ENCODE peak calls at places on chromosomes 2 and 18, in eight cellular contexts. H is heart left ventricle, I is RWPE1, T is dorsolateral prefrontal cortex, X is HFFc6, J is GM23338, Y is adrenal gland, G is prostate gland. D is an unnamed sample.

GRCh38 chr2:40321822-40322221 is 130.1 kb downstream of the SLC8A1 start:
- DNase-seq in J (no peak), T (no peak), G (no peak), Y (no peak), X (no peak), H (no peak), I (no peak), D (no peak)

GRCh38 chr18:5463390-5463789 is 80.4 kb downstream of the EPB41L3 start:
- DNase-seq in T (no peak), X (peak), I (no peak), G (no peak), Y (peak), H (peak), J (no peak), D (peak)

GRCh38 chr2:85435220-85435958 is 16.9 kb downstream of the SH2D6 start:
- DNase-seq in T (no peak), G (no peak), X (no peak), I (no peak), J (no peak), H (no peak), Y (no peak), D (no peak)

GRCh38 chr2:68805025-68805424 is 66.2 kb downstream of the BMP10 start:
- DNase-seq in J (no peak), G (no peak), T (no peak), Y (peak), H (no peak), I (no peak), X (no peak), D (no peak)

GRCh38 chr2:118371500-118371899 is 283.2 kb downstream of the INSIG2 start:
- DNase-seq in J (peak), H (no peak), T (no peak), X (peak), I (peak), G (no peak), Y (no peak), D (no peak)

GRCh38 chr2:199602896-199603482 is 145.2 kb upstream of the SATB2 start:
- DNase-seq in H (no peak), J (no peak), I (no peak), Y (no peak), G (no peak), X (no peak), T (no peak), D (no peak)

GRCh38 chr2:74107071-74107470 is 40.6 kb downstream of the BOLA3 start:
- DNase-seq in G (no peak), T (no peak), Y (no peak), H (no peak), X (no peak), I (no peak), J (peak), D (no peak)

GRCh38 chr2:168913171-168913484 is 12.0 kb downstream of the G6PC2 start:
- DNase-seq in T (no peak), G (no peak), Y (no peak), J (no peak), X (no peak), H (no peak), I (no peak), D (no peak)

GRCh38 chr18:43392168-43392567 is 114.9 kb upstream of the SYT4 start:
- DNase-seq in X (no peak), Y (no peak), G (peak), H (no peak), T (no peak), J (no peak), I (no peak), D (no peak)

GRCh38 chr18:5104246-5104645 is 92.8 kb downstream of the AKAIN1 start:
- DNase-seq in I (no peak), X (no peak), G (no peak), J (peak), H (no peak), T (no peak), Y (no peak), D (no peak)

GRCh38 chr2:191376981-191377629 is 131.9 kb downstream of the MYO1B start:
- DNase-seq in T (no peak), H (peak), X (peak), I (peak), J (peak), Y (peak), G (peak), D (peak)

GRCh38 chr2:194333091-194333490 is 1323.9 kb upstream of the SLC39A10 start:
- DNase-seq in T (no peak), X (no peak), H (no peak), I (no peak), J (no peak), Y (no peak), G (no peak), D (no peak)

GRCh38 chr18:68215931-68216330 is 499.0 kb downstream of the TMX3 start:
- DNase-seq in G (no peak), I (peak), H (no peak), X (peak), Y (no peak), T (no peak), J (no peak), D (no peak)

GRCh38 chr2:106900130-106900529 is 14.2 kb upstream of the ST6GAL2 start:
- DNase-seq in X (no peak), G (no peak), J (no peak), Y (no peak), I (no peak), H (no peak), T (no peak), D (no peak)

GRCh38 chr18:69469444-69469919 is 68.8 kb downstream of the DOK6 start:
- DNase-seq in I (no peak), J (peak), G (no peak), H (no peak), X (no peak), T (no peak), Y (no peak), D (no peak)

GRCh38 chr2:7900593-7900992 is 781.3 kb upstream of the ID2 start:
- DNase-seq in H (no peak), Y (no peak), X (no peak), T (no peak), I (no peak), J (no peak), G (no peak), D (no peak)

GRCh38 chr2:219628235-219628985 is 980 bp downstream of the SLC4A3 start:
- DNase-seq in H (no peak), J (no peak), I (no peak), X (no peak), G (no peak), Y (no peak), T (no peak), D (no peak)

GRCh38 chr2:20698916-20699613 is 32.1 kb downstream of the GDF7 start:
- DNase-seq in J (no peak), T (no peak), H (no peak), I (no peak), Y (no peak), X (no peak), G (no peak), D (no peak)

GRCh38 chr2:126642031-126642430 is 13.9 kb upstream of the GYPC start:
- DNase-seq in Y (no peak), X (no peak), H (no peak), J (no peak), I (no peak), T (no peak), G (no peak), D (no peak)

GRCh38 chr18:57532987-57533386 is 53.5 kb downstream of the FECH start:
- DNase-seq in T (no peak), I (no peak), H (no peak), Y (peak), X (no peak), J (no peak), G (no peak), D (no peak)

GRCh38 chr2:105052773-105053172 is 14.9 kb downstream of the MRPS9 start:
- DNase-seq in X (no peak), Y (peak), J (no peak), G (no peak), I (no peak), T (peak), H (peak), D (no peak)

GRCh38 chr2:18922276-18922675 is 332.9 kb upstream of the NT5C1B start:
- DNase-seq in H (no peak), Y (no peak), X (peak), T (no peak), I (no peak), J (no peak), G (no peak), D (no peak)

GRCh38 chr2:228786932-228787331 is 484.2 kb downstream of the PID1 start:
- DNase-seq in I (no peak), Y (no peak), T (no peak), J (no peak), X (no peak), H (no peak), G (no peak), D (no peak)

GRCh38 chr2:126399001-126399400 is 257.0 kb upstream of the GYPC start:
- DNase-seq in X (no peak), H (no peak), I (no peak), Y (no peak), J (peak), T (no peak), G (no peak), D (no peak)

GRCh38 chr2:43478423-43479086 is 117.3 kb downstream of the THADA start:
- DNase-seq in X (peak), J (no peak), G (peak), I (peak), Y (no peak), T (no peak), H (no peak), D (no peak)

GRCh38 chr2:71347517-71347916 is 15.9 kb downstream of the ZNF638 start:
- DNase-seq in T (no peak), J (peak), G (no peak), H (no peak), Y (no peak), X (no peak), I (no peak), D (no peak)

GRCh38 chr18:11398625-11399024 is 210.8 kb upstream of the SLC35G4 start:
- DNase-seq in X (no peak), J (peak), T (no peak), I (peak), H (no peak), G (no peak), Y (no peak), D (no peak)
- TF ChIP-seq CTCF in X (peak), J (peak), T (peak), I (peak), H (no peak), G (no peak), Y (no peak), D (no peak)

DNA sequence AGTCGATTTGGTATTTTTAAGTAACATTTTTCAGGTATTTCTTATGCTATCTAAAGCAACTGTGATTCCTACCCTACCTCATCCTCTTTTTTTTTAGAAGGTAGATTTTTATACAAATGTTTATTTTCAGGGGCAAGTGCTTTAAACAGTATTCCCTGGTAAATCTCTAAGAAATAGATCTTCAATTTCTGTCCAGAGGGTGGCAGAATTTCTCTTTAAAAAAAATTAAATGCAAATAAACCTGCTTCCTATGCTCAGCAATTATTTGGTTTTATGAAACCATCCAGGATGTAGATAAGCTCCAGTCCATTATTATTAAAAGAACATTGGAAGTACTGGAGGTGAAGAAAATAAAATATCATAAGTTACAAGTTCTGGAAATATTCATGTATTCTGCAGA is 191.9 kb downstream of the MYO3B start:
- DNase-seq in H (no peak), G (no peak), X (peak), Y (no peak), I (peak), T (no peak), J (peak), D (no peak)
- TF ChIP-seq CTCF in H (peak), G (no peak), X (peak), Y (peak), I (peak), T (peak), J (peak), D (no peak)

GRCh38 chr18:7021994-7022840 is 95.4 kb downstream of the LAMA1 start:
- DNase-seq in I (peak), H (no peak), T (peak), J (no peak), X (peak), Y (peak), G (peak), D (no peak)

GRCh38 chr18:7017013-7017412 is 100.6 kb downstream of the LAMA1 start:
- DNase-seq in J (no peak), X (no peak), I (no peak), G (no peak), T (no peak), H (no peak), Y (no peak), D (no peak)

GRCh38 chr18:7025194-7025593 is 92.4 kb downstream of the LAMA1 start:
- DNase-seq in J (no peak), G (no peak), Y (no peak), X (no peak), H (no peak), T (no peak), I (no peak), D (no peak)

GRCh38 chr18:7023581-7023980 is 94.0 kb downstream of the LAMA1 start:
- DNase-seq in X (no peak), T (no peak), J (no peak), Y (no peak), G (no peak), I (no peak), H (no peak), D (no peak)

GRCh38 chr18:7020995-7021777 is 96.4 kb downstream of the LAMA1 start:
- DNase-seq in G (no peak), Y (no peak), X (no peak), T (no peak), I (no peak), H (no peak), J (peak), D (no peak)
- TF ChIP-seq CTCF in G (no peak), Y (no peak), X (no peak), T (no peak), I (no peak), H (no peak), J (peak), D (no peak)

DNA sequence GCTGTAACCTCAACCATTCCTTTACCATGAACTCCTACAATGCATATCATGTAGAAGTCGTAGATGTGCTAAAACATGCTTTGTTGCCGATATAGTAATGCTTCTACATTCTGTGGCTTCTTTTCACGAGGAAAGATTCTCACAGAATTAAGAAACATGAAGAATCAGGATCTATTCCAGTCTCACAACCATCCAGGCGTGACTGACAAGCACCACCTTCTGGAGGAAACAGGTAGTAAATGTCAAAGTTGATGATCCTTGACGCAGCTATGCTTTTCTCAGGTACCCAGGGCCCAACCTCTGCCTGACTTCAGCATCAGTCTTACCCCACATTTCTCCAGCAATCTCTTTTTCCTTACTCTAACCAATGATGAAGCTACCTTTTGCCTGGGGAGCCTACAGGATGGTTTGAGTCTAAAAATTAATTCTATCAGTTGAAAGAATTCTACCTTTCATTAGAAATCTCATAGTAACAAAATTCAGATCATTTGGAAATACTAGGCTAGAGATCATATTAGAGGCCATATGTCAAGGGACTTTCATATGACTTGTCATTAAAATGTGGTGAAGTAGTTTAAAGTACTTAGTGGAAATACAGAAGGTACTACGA is 123.3 kb upstream of the RND3 start:
- DNase-seq in G (no peak), X (peak), J (peak), H (no peak), Y (peak), T (no peak), I (peak), D (no peak)
- TF ChIP-seq CTCF in G (peak), X (peak), J (peak), H (no peak), Y (peak), T (no peak), I (peak), D (no peak)

DNA sequence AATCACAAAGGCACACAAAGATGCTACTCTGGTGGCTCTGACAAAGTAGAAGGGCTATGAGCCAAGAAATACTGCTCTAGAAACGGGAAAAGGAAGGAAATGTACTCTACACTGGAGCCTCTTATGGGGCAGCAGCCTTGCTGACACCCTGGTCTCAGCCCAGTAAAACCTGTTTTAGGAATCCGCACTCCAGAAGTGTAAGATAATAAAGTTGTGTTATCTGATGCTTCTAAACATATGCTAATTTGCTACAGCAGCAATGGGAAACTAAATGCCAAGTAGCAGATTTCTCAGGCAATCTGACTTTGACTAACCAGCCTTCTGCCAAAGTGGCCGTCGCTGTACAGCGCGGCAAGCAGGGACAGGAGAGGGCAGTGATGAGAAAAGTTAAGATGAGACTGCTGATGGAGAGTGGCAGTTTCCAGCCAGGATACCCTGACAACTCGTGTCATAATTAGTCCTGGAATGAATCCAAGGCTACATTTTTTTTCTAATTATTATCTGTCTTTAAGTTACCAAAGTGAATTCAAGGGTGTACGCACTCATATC is 99.0 kb downstream of the NETO1 start:
- DNase-seq in X (no peak), J (peak), H (no peak), G (no peak), I (no peak), Y (no peak), T (no peak), D (no peak)
- TF ChIP-seq CTCF in X (no peak), J (no peak), H (no peak), G (no peak), I (no peak), Y (no peak), T (no peak), D (no peak)

GRCh38 chr2:231297108-231297908 is 98.2 kb upstream of the B3GNT7 start:
- DNase-seq in J (peak), H (peak), I (peak), T (peak), G (peak), X (peak), Y (peak), D (no peak)
- TF ChIP-seq CTCF in J (peak), H (peak), I (peak), T (peak), G (no peak), X (peak), Y (peak), D (no peak)

GRCh38 chr2:165558832-165559231 is 89.3 kb downstream of the CSRNP3 start:
- DNase-seq in J (no peak), H (no peak), Y (no peak), I (no peak), T (no peak), G (no peak), X (no peak), D (no peak)
- TF ChIP-seq CTCF in J (peak), H (no peak), Y (no peak), I (no peak), T (peak), G (no peak), X (no peak), D (no peak)

GRCh38 chr2:11028407-11028916 is 116.7 kb downstream of the KCNF1 start:
- DNase-seq in X (no peak), H (no peak), Y (no peak), G (no peak), T (no peak), J (no peak), I (no peak), D (no peak)
- TF ChIP-seq CTCF in X (no peak), H (no peak), Y (no peak), G (no peak), T (no peak), J (no peak), I (no peak), D (no peak)

GRCh38 chr18:35696307-35696706 is 114.8 kb downstream of the GALNT1 start:
- DNase-seq in Y (no peak), I (no peak), G (no peak), J (no peak), H (no peak), X (no peak), T (no peak), D (no peak)

GRCh38 chr18:35694803-35695202 is 113.3 kb downstream of the GALNT1 start:
- DNase-seq in Y (no peak), I (no peak), H (no peak), X (no peak), G (no peak), J (no peak), T (no peak), D (no peak)

GRCh38 chr18:35693829-35694228 is 112.3 kb downstream of the GALNT1 start:
- DNase-seq in G (no peak), Y (no peak), T (no peak), X (no peak), I (no peak), H (no peak), J (no peak), D (no peak)

GRCh38 chr18:35695803-35696202 is 114.3 kb downstream of the GALNT1 start:
- DNase-seq in G (peak), I (no peak), T (peak), J (no peak), H (peak), Y (no peak), X (no peak), D (no peak)

GRCh38 chr18:35695384-35695783 is 113.8 kb downstream of the GALNT1 start:
- DNase-seq in Y (no peak), H (no peak), I (no peak), T (peak), G (no peak), J (no peak), X (no peak), D (no peak)
- TF ChIP-seq CTCF in Y (no peak), H (no peak), I (no peak), T (no peak), G (no peak), J (no peak), X (no peak), D (no peak)

GRCh38 chr2:64913357-64913869 is 75.8 kb upstream of the SLC1A4 start:
- DNase-seq in T (no peak), H (no peak), Y (no peak), X (no peak), J (peak), G (no peak), I (peak), D (no peak)
- TF ChIP-seq CTCF in T (no peak), H (no peak), Y (no peak), X (peak), J (peak), G (no peak), I (peak), D (no peak)

D was measured in omental fat pad.